ENCODE peak calls at places on chromosome 2, in four cellular contexts. H is body of pancreas, W is activated B cell treated with CpG ODN at 0.5 μM for 24 hours, O is mesothelial cell of epicardium. E is an unnamed sample.

GRCh38 chr2:30147715-30148611 is 1.2 kb downstream of the YPEL5 start:
- DNase-seq in O (peak), H (peak), W (peak), E (peak)

GRCh38 chr2:26903676-26904075 is 55.7 kb downstream of the DPYSL5 start:
- DNase-seq in O (no peak), W (no peak), H (no peak), E (no peak)

GRCh38 chr2:85089464-85090072 is 43.6 kb upstream of the TCF7L1 start:
- DNase-seq in O (no peak), H (no peak), W (no peak), E (no peak)

GRCh38 chr2:9554841-9555337 is 741 bp downstream of the ADAM17 start:
- DNase-seq in O (no peak), W (no peak), H (peak), E (no peak)

GRCh38 chr2:96146151-96146880 is 1.1 kb upstream of the DUSP2 start:
- DNase-seq in O (peak), W (peak), H (peak), E (peak)

GRCh38 chr2:69989017-69989416 is 27.6 kb upstream of the ASPRV1 start:
- DNase-seq in W (no peak), O (no peak), H (no peak), E (no peak)

GRCh38 chr2:19046986-19047780 is 311.2 kb downstream of the OSR1 start:
- DNase-seq in W (no peak), H (no peak), O (no peak), E (peak)

GRCh38 chr2:188811522-188811921 is 162.7 kb upstream of the COL3A1 start:
- DNase-seq in O (no peak), W (no peak), H (no peak), E (no peak)

GRCh38 chr2:6516674-6517073 is 349.0 kb downstream of the CMPK2 start:
- DNase-seq in O (no peak), W (no peak), H (no peak), E (no peak)

GRCh38 chr2:230575640-230576324 is 136.9 kb upstream of the CAB39 start:
- DNase-seq in H (no peak), W (no peak), O (no peak), E (no peak)

GRCh38 chr2:43810427-43810826 is 28.2 kb downstream of the ABCG5 start:
- DNase-seq in O (no peak), W (no peak), H (no peak), E (no peak)

GRCh38 chr2:30250421-30250820 is 19.1 kb downstream of the LBH start:
- DNase-seq in W (no peak), H (no peak), O (no peak), E (no peak)

GRCh38 chr2:175463639-175464310 is 282.3 kb upstream of the ATP5MC3 start:
- DNase-seq in H (no peak), O (no peak), W (no peak), E (no peak)

GRCh38 chr2:218066946-218067515 is 2.0 kb upstream of the RUFY4 start:
- DNase-seq in O (no peak), W (no peak), H (no peak), E (no peak)

GRCh38 chr2:39142904-39143617 is 22.2 kb upstream of the SOS1 start:
- DNase-seq in O (no peak), W (no peak), H (no peak), E (no peak)

GRCh38 chr2:67650292-67651133 is 253.4 kb downstream of the ETAA1 start:
- DNase-seq in O (peak), W (no peak), H (peak), E (peak)

GRCh38 chr2:42921162-42921550 is 128.8 kb upstream of the HAAO start:
- DNase-seq in W (no peak), O (no peak), H (peak), E (no peak)

GRCh38 chr2:222424281-222424728 is at the start of gene SGPP2:
- DNase-seq in H (peak), O (no peak), W (no peak), E (peak)

GRCh38 chr2:144370937-144371584 is 148.9 kb downstream of the ZEB2 start:
- DNase-seq in H (no peak), O (no peak), W (no peak), E (no peak)

GRCh38 chr2:119786312-119786711 is 26.6 kb downstream of the PTPN4 start:
- DNase-seq in O (no peak), W (no peak), H (no peak), E (no peak)

GRCh38 chr2:223762853-223763252 is 74.5 kb downstream of the AP1S3 start:
- DNase-seq in W (no peak), O (no peak), H (no peak), E (no peak)

GRCh38 chr2:195450537-195451113 is 206.4 kb upstream of the SLC39A10 start:
- DNase-seq in W (no peak), O (no peak), H (no peak), E (no peak)

GRCh38 chr2:127641846-127642510 is 4.0 kb upstream of the GPR17 start:
- DNase-seq in O (no peak), W (no peak), H (no peak), E (no peak)

GRCh38 chr2:133248264-133248663 is 320.0 kb downstream of the NCKAP5 start:
- DNase-seq in H (no peak), O (no peak), W (no peak), E (no peak)

GRCh38 chr2:190722061-190722759 is 73.3 kb downstream of the NAB1 start:
- DNase-seq in O (no peak), W (no peak), H (no peak), E (peak)

GRCh38 chr2:176931588-176932563 is 280.7 kb upstream of the HNRNPA3 start:
- DNase-seq in O (no peak), W (no peak), H (no peak), E (peak)

GRCh38 chr2:1091895-1092585 is 141.4 kb downstream of the SNTG2 start:
- DNase-seq in O (no peak), H (no peak), W (no peak), E (no peak)

DNA sequence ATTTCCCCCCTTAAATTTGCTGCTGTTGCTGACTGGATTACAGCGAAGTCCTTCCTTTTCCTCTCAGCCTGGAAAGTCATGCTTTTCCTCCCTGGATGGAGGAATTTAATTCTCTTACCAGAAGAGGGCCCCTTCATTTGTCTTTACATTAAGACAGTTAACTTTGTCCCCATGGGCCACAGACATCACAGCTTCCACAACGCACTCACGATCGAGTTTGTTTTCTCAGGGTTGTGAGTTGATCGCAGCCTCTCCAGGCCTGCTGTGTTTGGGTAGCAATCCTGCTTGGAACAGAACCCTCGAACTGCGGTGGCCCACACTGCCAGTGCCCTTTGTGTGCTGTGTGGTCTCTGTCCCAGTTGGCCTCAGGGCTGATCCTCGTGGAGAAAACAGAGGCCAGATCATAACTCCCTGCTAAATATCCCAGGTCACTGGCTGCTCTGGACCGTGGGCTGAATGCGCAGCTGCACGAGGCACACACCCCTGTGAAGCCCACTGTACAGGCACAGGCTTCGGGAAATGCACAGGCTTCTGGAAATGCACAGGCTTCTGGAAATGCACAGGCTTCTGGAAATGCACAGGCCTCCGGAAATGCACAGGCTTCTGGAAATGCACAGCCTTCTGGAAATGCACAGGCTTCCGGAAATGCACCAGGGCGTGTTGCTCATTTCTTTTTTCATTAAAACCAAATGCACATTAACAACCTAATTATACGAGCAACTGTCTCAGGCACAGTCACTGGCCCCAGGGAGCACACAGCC is 2.2 kb upstream of the PDIA6 start:
- DNase-seq in H (no peak), O (no peak), W (no peak), E (no peak)
- TF ChIP-seq CTCF in H (no peak), O (no peak), W (no peak), E (no peak)

GRCh38 chr2:97774425-97774824 is 61.0 kb downstream of the ZAP70 start:
- DNase-seq in O (no peak), W (no peak), H (no peak), E (no peak)
- TF ChIP-seq CTCF in O (no peak), W (no peak), H (no peak), E (peak)

GRCh38 chr2:28063492-28063962 is 173.0 kb downstream of the BABAM2 start:
- DNase-seq in H (no peak), O (no peak), W (no peak), E (no peak)

GRCh38 chr2:28068098-28068497 is 177.6 kb downstream of the BABAM2 start:
- DNase-seq in O (no peak), W (no peak), H (no peak), E (no peak)

GRCh38 chr2:28067602-28068001 is 177.1 kb downstream of the BABAM2 start:
- DNase-seq in O (no peak), H (no peak), W (no peak), E (no peak)

DNA sequence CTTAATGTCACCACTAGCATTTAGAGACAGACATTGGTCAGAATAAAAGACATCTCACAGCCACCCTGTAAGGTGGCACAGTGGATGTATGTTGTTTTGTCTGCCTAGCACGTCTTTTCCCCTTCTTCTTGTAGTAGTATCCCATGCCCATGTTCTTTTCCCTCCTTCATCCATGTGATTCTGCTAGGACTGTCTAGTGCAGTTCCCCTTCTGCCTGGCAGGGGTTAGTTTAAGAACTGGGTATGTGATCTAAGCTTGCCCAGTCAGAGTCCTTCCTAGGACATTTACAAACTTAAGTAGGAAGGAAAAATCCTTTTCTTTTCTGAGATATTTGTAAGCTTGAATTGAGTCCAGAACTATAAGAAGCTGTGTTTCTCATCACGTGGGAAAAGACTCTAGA is 172.3 kb downstream of the BABAM2 start:
- DNase-seq in H (no peak), W (no peak), O (no peak), E (no peak)
- TF ChIP-seq CTCF in H (no peak), W (no peak), O (no peak), E (no peak)

GRCh38 chr2:235004289-235004903 is 52.6 kb downstream of the SH3BP4 start:
- DNase-seq in W (no peak), O (no peak), H (no peak), E (no peak)

GRCh38 chr2:235006986-235007385 is 55.2 kb downstream of the SH3BP4 start:
- DNase-seq in O (no peak), W (no peak), H (no peak), E (no peak)

GRCh38 chr2:235005023-235005422 is 53.2 kb downstream of the SH3BP4 start:
- DNase-seq in W (no peak), O (no peak), H (peak), E (no peak)

GRCh38 chr2:235006461-235006860 is 54.6 kb downstream of the SH3BP4 start:
- DNase-seq in H (no peak), O (no peak), W (no peak), E (no peak)

DNA sequence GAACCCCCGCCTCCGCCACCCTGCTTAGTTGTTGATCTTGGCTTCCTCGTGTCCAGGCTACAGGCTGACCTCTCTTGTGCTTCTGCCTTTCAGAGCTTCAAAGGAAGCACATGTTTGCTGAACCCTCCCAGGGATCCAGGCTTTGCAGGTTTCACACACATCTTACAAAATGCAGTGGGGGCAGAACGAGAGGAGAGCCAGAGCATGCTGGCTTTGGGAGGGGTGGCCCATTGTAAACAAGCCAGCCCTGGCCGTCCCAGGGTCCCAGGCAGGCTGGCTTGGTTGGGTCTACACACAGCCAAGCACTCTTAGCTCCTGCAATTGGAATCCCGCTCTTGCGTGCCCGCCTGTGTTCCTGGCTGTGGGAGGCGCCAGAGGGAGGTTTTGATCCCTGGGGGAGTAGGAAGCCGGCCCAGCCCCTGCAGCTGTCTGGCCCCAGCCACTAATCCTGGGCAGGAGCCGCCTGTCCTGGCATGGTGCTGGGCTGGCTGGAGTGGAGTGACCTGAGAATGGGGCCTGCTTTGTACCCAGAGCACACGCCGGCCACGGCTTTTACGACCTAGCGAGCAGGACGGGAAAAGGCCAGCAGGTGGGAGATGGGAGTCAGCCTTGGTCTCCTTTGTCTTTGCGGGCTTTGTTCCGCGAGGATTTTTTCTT is 53.9 kb downstream of the SH3BP4 start:
- DNase-seq in H (peak), O (no peak), W (no peak), E (no peak)
- TF ChIP-seq CTCF in H (peak), O (no peak), W (no peak), E (no peak)

GRCh38 chr2:205568620-205569019 is 113.7 kb upstream of the NRP2 start:
- DNase-seq in H (no peak), O (no peak), W (no peak), E (no peak)

GRCh38 chr2:205570641-205571040 is 111.7 kb upstream of the NRP2 start:
- DNase-seq in W (no peak), H (no peak), O (no peak), E (no peak)

GRCh38 chr2:205563646-205564045 is 118.7 kb upstream of the NRP2 start:
- DNase-seq in W (no peak), H (peak), O (no peak), E (peak)

GRCh38 chr2:205566556-205567061 is 115.7 kb upstream of the NRP2 start:
- DNase-seq in W (no peak), O (no peak), H (no peak), E (no peak)

GRCh38 chr2:205564761-205565160 is 117.5 kb upstream of the NRP2 start:
- DNase-seq in H (no peak), O (no peak), W (no peak), E (no peak)
- TF ChIP-seq CTCF in H (no peak), O (peak), W (no peak), E (no peak)

GRCh38 chr2:60555794-60556161 is 2.3 kb upstream of the BCL11A start:
- DNase-seq in O (no peak), H (no peak), W (no peak), E (no peak)
- TF ChIP-seq CTCF in O (no peak), H (no peak), W (no peak), E (no peak)

GRCh38 chr2:99066602-99067001 is 74.9 kb upstream of the C2orf15 start:
- DNase-seq in W (no peak), H (peak), O (no peak), E (peak)
- TF ChIP-seq CTCF in W (no peak), H (no peak), O (no peak), E (no peak)

GRCh38 chr2:25228848-25229674 is 60.7 kb upstream of the POMC start:
- DNase-seq in O (no peak), W (no peak), H (peak), E (peak)
- TF ChIP-seq CTCF in O (peak), W (no peak), H (peak), E (peak)

E was measured in GM13976.